ENCODE peak calls at places on chromosomes 1 and 21, in nine cellular contexts. One of them, this sample, is unnamed.

GRCh38 chr21:46093668-46094400 is 4.1 kb upstream of the COL6A2 start:
- DNase-seq in NCI-H524 treated with DMSO at 0.1 percent for 48 hours: no peak
- DNase-seq in GM04504: no peak
- DNase-seq in hypothalamus: no peak
- DNase-seq in EL: no peak
- DNase-seq in retina: no peak
- DNase-seq in germinal center: no peak
- DNase-seq in dermis blood vessel endothelial cell: no peak
- DNase-seq in activated effector memory CD4-positive, alpha-beta T cell treated with anti-CD3 and anti-CD28 coated beads, Interleukin-2, amount 50 U/mL, for 16 hours: peak
- DNase-seq in this sample: no peak

GRCh38 chr1:197171531-197171930 is 25.1 kb upstream of the ASPM start:
- DNase-seq in retina: no peak
- DNase-seq in GM04504: no peak
- DNase-seq in NCI-H524 treated with DMSO at 0.1 percent for 48 hours: no peak
- DNase-seq in dermis blood vessel endothelial cell: no peak
- DNase-seq in hypothalamus: no peak
- DNase-seq in germinal center: no peak
- DNase-seq in activated effector memory CD4-positive, alpha-beta T cell treated with anti-CD3 and anti-CD28 coated beads, Interleukin-2, amount 50 U/mL, for 16 hours: no peak
- DNase-seq in EL: no peak
- DNase-seq in this sample: peak

GRCh38 chr1:201748331-201748730 is 80.6 kb upstream of the IPO9 start:
- DNase-seq in germinal center: no peak
- DNase-seq in hypothalamus: no peak
- DNase-seq in NCI-H524 treated with DMSO at 0.1 percent for 48 hours: no peak
- DNase-seq in dermis blood vessel endothelial cell: peak
- DNase-seq in activated effector memory CD4-positive, alpha-beta T cell treated with anti-CD3 and anti-CD28 coated beads, Interleukin-2, amount 50 U/mL, for 16 hours: no peak
- DNase-seq in retina: no peak
- DNase-seq in EL: peak
- DNase-seq in GM04504: peak
- DNase-seq in this sample: no peak

GRCh38 chr1:9039761-9040658 is 13.8 kb upstream of the SLC2A7 start:
- DNase-seq in GM04504: no peak
- DNase-seq in retina: peak
- DNase-seq in NCI-H524 treated with DMSO at 0.1 percent for 48 hours: no peak
- DNase-seq in dermis blood vessel endothelial cell: peak
- DNase-seq in germinal center: no peak
- DNase-seq in activated effector memory CD4-positive, alpha-beta T cell treated with anti-CD3 and anti-CD28 coated beads, Interleukin-2, amount 50 U/mL, for 16 hours: no peak
- DNase-seq in hypothalamus: no peak
- DNase-seq in EL: peak
- DNase-seq in this sample: no peak

GRCh38 chr1:226424228-226425003 is 16.5 kb upstream of the PARP1 start:
- DNase-seq in dermis blood vessel endothelial cell: peak
- DNase-seq in EL: peak
- DNase-seq in hypothalamus: no peak
- DNase-seq in germinal center: peak
- DNase-seq in retina: peak
- DNase-seq in NCI-H524 treated with DMSO at 0.1 percent for 48 hours: no peak
- DNase-seq in GM04504: no peak
- DNase-seq in activated effector memory CD4-positive, alpha-beta T cell treated with anti-CD3 and anti-CD28 coated beads, Interleukin-2, amount 50 U/mL, for 16 hours: no peak
- DNase-seq in this sample: peak

GRCh38 chr21:46441331-46441730 is 17.4 kb upstream of the DIP2A start:
- DNase-seq in EL: no peak
- DNase-seq in germinal center: no peak
- DNase-seq in NCI-H524 treated with DMSO at 0.1 percent for 48 hours: no peak
- DNase-seq in retina: no peak
- DNase-seq in GM04504: no peak
- DNase-seq in hypothalamus: no peak
- DNase-seq in dermis blood vessel endothelial cell: no peak
- DNase-seq in activated effector memory CD4-positive, alpha-beta T cell treated with anti-CD3 and anti-CD28 coated beads, Interleukin-2, amount 50 U/mL, for 16 hours: no peak
- DNase-seq in this sample: no peak

GRCh38 chr21:42317826-42318746 is 2.9 kb upstream of the TFF3 start:
- DNase-seq in activated effector memory CD4-positive, alpha-beta T cell treated with anti-CD3 and anti-CD28 coated beads, Interleukin-2, amount 50 U/mL, for 16 hours: peak
- DNase-seq in GM04504: no peak
- DNase-seq in dermis blood vessel endothelial cell: no peak
- DNase-seq in retina: no peak
- DNase-seq in EL: no peak
- DNase-seq in hypothalamus: no peak
- DNase-seq in NCI-H524 treated with DMSO at 0.1 percent for 48 hours: no peak
- DNase-seq in germinal center: no peak
- DNase-seq in this sample: no peak

GRCh38 chr1:199098468-199098867 is 459.6 kb downstream of the PTPRC start:
- DNase-seq in activated effector memory CD4-positive, alpha-beta T cell treated with anti-CD3 and anti-CD28 coated beads, Interleukin-2, amount 50 U/mL, for 16 hours: no peak
- DNase-seq in hypothalamus: no peak
- DNase-seq in dermis blood vessel endothelial cell: no peak
- DNase-seq in EL: no peak
- DNase-seq in germinal center: no peak
- DNase-seq in NCI-H524 treated with DMSO at 0.1 percent for 48 hours: no peak
- DNase-seq in GM04504: no peak
- DNase-seq in retina: no peak
- DNase-seq in this sample: no peak

GRCh38 chr1:201750120-201750519 is 78.8 kb upstream of the IPO9 start:
- DNase-seq in hypothalamus: no peak
- DNase-seq in dermis blood vessel endothelial cell: no peak
- DNase-seq in GM04504: no peak
- DNase-seq in retina: no peak
- DNase-seq in EL: no peak
- DNase-seq in NCI-H524 treated with DMSO at 0.1 percent for 48 hours: no peak
- DNase-seq in activated effector memory CD4-positive, alpha-beta T cell treated with anti-CD3 and anti-CD28 coated beads, Interleukin-2, amount 50 U/mL, for 16 hours: no peak
- DNase-seq in germinal center: no peak
- DNase-seq in this sample: no peak

GRCh38 chr1:108016451-108016920 is 51.5 kb upstream of the VAV3 start:
- DNase-seq in retina: peak
- DNase-seq in dermis blood vessel endothelial cell: peak
- DNase-seq in EL: peak
- DNase-seq in germinal center: no peak
- DNase-seq in activated effector memory CD4-positive, alpha-beta T cell treated with anti-CD3 and anti-CD28 coated beads, Interleukin-2, amount 50 U/mL, for 16 hours: no peak
- DNase-seq in NCI-H524 treated with DMSO at 0.1 percent for 48 hours: peak
- DNase-seq in GM04504: no peak
- DNase-seq in hypothalamus: no peak
- DNase-seq in this sample: no peak

GRCh38 chr21:45540601-45540970 is 1.7 kb downstream of the SLC19A1 start:
- DNase-seq in germinal center: no peak
- DNase-seq in retina: no peak
- DNase-seq in EL: no peak
- DNase-seq in hypothalamus: no peak
- DNase-seq in activated effector memory CD4-positive, alpha-beta T cell treated with anti-CD3 and anti-CD28 coated beads, Interleukin-2, amount 50 U/mL, for 16 hours: no peak
- DNase-seq in dermis blood vessel endothelial cell: no peak
- DNase-seq in GM04504: no peak
- DNase-seq in NCI-H524 treated with DMSO at 0.1 percent for 48 hours: no peak
- DNase-seq in this sample: no peak

GRCh38 chr1:92329356-92330129 is 30.7 kb downstream of the RPAP2 start:
- DNase-seq in NCI-H524 treated with DMSO at 0.1 percent for 48 hours: no peak
- DNase-seq in activated effector memory CD4-positive, alpha-beta T cell treated with anti-CD3 and anti-CD28 coated beads, Interleukin-2, amount 50 U/mL, for 16 hours: no peak
- DNase-seq in germinal center: no peak
- DNase-seq in retina: no peak
- DNase-seq in GM04504: peak
- DNase-seq in EL: peak
- DNase-seq in dermis blood vessel endothelial cell: no peak
- DNase-seq in hypothalamus: no peak
- DNase-seq in this sample: no peak

GRCh38 chr1:60850084-60850483 is 232.3 kb upstream of the NFIA start:
- DNase-seq in retina: no peak
- DNase-seq in GM04504: no peak
- DNase-seq in germinal center: no peak
- DNase-seq in EL: no peak
- DNase-seq in NCI-H524 treated with DMSO at 0.1 percent for 48 hours: no peak
- DNase-seq in dermis blood vessel endothelial cell: no peak
- DNase-seq in hypothalamus: no peak
- DNase-seq in activated effector memory CD4-positive, alpha-beta T cell treated with anti-CD3 and anti-CD28 coated beads, Interleukin-2, amount 50 U/mL, for 16 hours: no peak
- DNase-seq in this sample: no peak

GRCh38 chr1:228842094-228842775 is 107.0 kb downstream of the RHOU start:
- DNase-seq in retina: no peak
- DNase-seq in dermis blood vessel endothelial cell: peak
- DNase-seq in EL: peak
- DNase-seq in germinal center: no peak
- DNase-seq in activated effector memory CD4-positive, alpha-beta T cell treated with anti-CD3 and anti-CD28 coated beads, Interleukin-2, amount 50 U/mL, for 16 hours: no peak
- DNase-seq in hypothalamus: peak
- DNase-seq in NCI-H524 treated with DMSO at 0.1 percent for 48 hours: no peak
- DNase-seq in GM04504: peak
- DNase-seq in this sample: no peak

GRCh38 chr1:37629008-37629407 is 5.7 kb downstream of the RSPO1 start:
- DNase-seq in retina: no peak
- DNase-seq in activated effector memory CD4-positive, alpha-beta T cell treated with anti-CD3 and anti-CD28 coated beads, Interleukin-2, amount 50 U/mL, for 16 hours: no peak
- DNase-seq in hypothalamus: no peak
- DNase-seq in NCI-H524 treated with DMSO at 0.1 percent for 48 hours: no peak
- DNase-seq in dermis blood vessel endothelial cell: no peak
- DNase-seq in GM04504: no peak
- DNase-seq in germinal center: no peak
- DNase-seq in EL: no peak
- DNase-seq in this sample: no peak

GRCh38 chr1:28640766-28641165 is 2.1 kb downstream of the TAF12 start:
- DNase-seq in retina: no peak
- DNase-seq in NCI-H524 treated with DMSO at 0.1 percent for 48 hours: no peak
- DNase-seq in hypothalamus: no peak
- DNase-seq in dermis blood vessel endothelial cell: peak
- DNase-seq in germinal center: no peak
- DNase-seq in GM04504: no peak
- DNase-seq in EL: peak
- DNase-seq in activated effector memory CD4-positive, alpha-beta T cell treated with anti-CD3 and anti-CD28 coated beads, Interleukin-2, amount 50 U/mL, for 16 hours: peak
- DNase-seq in this sample: no peak

GRCh38 chr1:243786546-243786945 is 63.5 kb downstream of the AKT3 start:
- DNase-seq in retina: no peak
- DNase-seq in dermis blood vessel endothelial cell: no peak
- DNase-seq in hypothalamus: no peak
- DNase-seq in NCI-H524 treated with DMSO at 0.1 percent for 48 hours: no peak
- DNase-seq in EL: no peak
- DNase-seq in GM04504: no peak
- DNase-seq in germinal center: no peak
- DNase-seq in activated effector memory CD4-positive, alpha-beta T cell treated with anti-CD3 and anti-CD28 coated beads, Interleukin-2, amount 50 U/mL, for 16 hours: no peak
- DNase-seq in this sample: no peak

This sample was measured in NCI-H774.